ENCODE peak calls at places on chromosomes 13 and 19, in four cellular contexts. R is HT1080; M is stimulated activated CD4-positive, alpha-beta T cell treated with anti-CD3 and anti-CD28 coated beads, TNF-alpha, amount 100 ng/mL, for 4 hours; S is WERI-Rb-1. U is an unnamed sample.

GRCh38 chr19:47725759-47726401 is 12.7 kb downstream of the EHD2 start:
- DNase-seq in S (no peak), M (no peak), R (no peak), U (no peak)

GRCh38 chr19:9324584-9324962 is 594 bp downstream of the ZNF559 start:
- DNase-seq in M (no peak), R (no peak), S (no peak), U (peak)

GRCh38 chr13:69474286-69474685 is 633.3 kb upstream of the ATXN8OS start:
- DNase-seq in S (no peak), R (peak), M (no peak), U (no peak)

GRCh38 chr19:43636121-43636683 is 3.4 kb downstream of the CADM4 start:
- DNase-seq in R (no peak), M (no peak), S (no peak), U (no peak)

GRCh38 chr13:30802953-30803478 is 67.7 kb downstream of the ALOX5AP start:
- DNase-seq in R (peak), S (peak), M (peak), U (peak)

GRCh38 chr13:26112843-26113242 is 61.0 kb upstream of the SHISA2 start:
- DNase-seq in M (no peak), R (no peak), S (no peak), U (no peak)

GRCh38 chr19:13766095-13766481 is 1.8 kb downstream of the MRI1 start:
- DNase-seq in M (no peak), R (no peak), S (no peak), U (no peak)

GRCh38 chr19:4354282-4354681 is 10.9 kb downstream of the MPND start:
- DNase-seq in S (no peak), M (no peak), R (no peak), U (no peak)

GRCh38 chr13:110583178-110583865 is 21.8 kb upstream of the RAB20 start:
- DNase-seq in M (no peak), R (no peak), S (no peak), U (no peak)

GRCh38 chr19:54502518-54503048 is at the start of gene LAIR2:
- DNase-seq in S (no peak), R (no peak), M (no peak), U (no peak)

GRCh38 chr19:29303035-29303706 is 90.2 kb upstream of the UQCRFS1 start:
- DNase-seq in R (peak), S (no peak), M (no peak), U (no peak)

GRCh38 chr13:75761373-75761772 is 125.2 kb downstream of the LMO7 start:
- DNase-seq in M (no peak), R (no peak), S (no peak), U (no peak)

GRCh38 chr19:2761309-2761677 is 21.5 kb upstream of the SLC39A3 start:
- DNase-seq in R (no peak), M (no peak), S (no peak), U (no peak)

GRCh38 chr19:4676955-4677731 is 7.0 kb upstream of the MYDGF start:
- DNase-seq in S (peak), M (no peak), R (no peak), U (no peak)

GRCh38 chr13:101959016-101959415 is 442.8 kb downstream of the FGF14 start:
- DNase-seq in R (peak), S (no peak), M (no peak), U (no peak)

GRCh38 chr19:14479985-14480694 is 5.0 kb upstream of the PTGER1 start:
- DNase-seq in M (peak), R (no peak), S (peak), U (peak)

GRCh38 chr19:38028913-38029565 is 122.0 kb downstream of the SIPA1L3 start:
- DNase-seq in S (no peak), R (no peak), M (no peak), U (no peak)

GRCh38 chr19:15417699-15418098 is 1.1 kb downstream of the AKAP8L start:
- DNase-seq in R (no peak), S (peak), M (no peak), U (no peak)

GRCh38 chr13:112441779-112442310 is 65.7 kb downstream of the SPACA7 start:
- DNase-seq in R (no peak), M (no peak), S (no peak), U (no peak)

GRCh38 chr19:28324275-28325060 is 888.5 kb downstream of the UQCRFS1 start:
- DNase-seq in M (no peak), S (no peak), R (no peak), U (no peak)

GRCh38 chr19:2254052-2254872 is 2.0 kb downstream of the JSRP1 start:
- DNase-seq in M (no peak), R (no peak), S (no peak), U (no peak)

GRCh38 chr13:109773276-109773675 is 13.1 kb downstream of the IRS2 start:
- DNase-seq in R (no peak), M (no peak), S (no peak), U (no peak)

GRCh38 chr13:91313103-91313502 is 34.4 kb upstream of the MIR17HG start:
- DNase-seq in M (no peak), S (no peak), R (peak), U (peak)

GRCh38 chr13:33462109-33462508 is 176.6 kb upstream of the STARD13 start:
- DNase-seq in M (no peak), S (no peak), R (no peak), U (no peak)

GRCh38 chr19:3479819-3480215 is 508 bp downstream of the SMIM24 start:
- DNase-seq in R (no peak), M (no peak), S (peak), U (no peak)

GRCh38 chr19:46025825-46026224 is 3.0 kb upstream of the PGLYRP1 start:
- DNase-seq in S (no peak), M (no peak), R (no peak), U (no peak)

GRCh38 chr19:16921766-16922591 is 33.2 kb downstream of the F2RL3 start:
- DNase-seq in S (no peak), R (no peak), M (no peak), U (peak)

GRCh38 chr19:9531933-9532332 is 6.5 kb downstream of the ZNF426 start:
- DNase-seq in M (no peak), R (peak), S (no peak), U (no peak)

GRCh38 chr19:13505761-13506549 is at the start of gene CACNA1A:
- DNase-seq in R (no peak), M (peak), S (no peak), U (peak)

GRCh38 chr19:3765121-3765520 is 2.6 kb downstream of the MRPL54 start:
- DNase-seq in R (no peak), S (no peak), M (no peak), U (no peak)

GRCh38 chr19:35247526-35248309 is 1.1 kb upstream of the LSR start:
- DNase-seq in S (peak), R (no peak), M (peak), U (peak)

GRCh38 chr13:94886191-94886590 is 173.8 kb upstream of the SOX21 start:
- DNase-seq in S (no peak), R (peak), M (no peak), U (no peak)

GRCh38 chr13:24134772-24135171 is 25.7 kb upstream of the SPATA13 start:
- DNase-seq in M (no peak), S (no peak), R (no peak), U (no peak)